ENCODE peak calls at places on chromosomes 4 and X, in ten cellular contexts. A is EL; S is PC-3; H is MV-4-11; U is T47D; O is Karpas-422; V is activated CD8-positive, alpha-beta memory T cell treated with anti-CD3 and anti-CD28 coated beads for 4 hours; E is T-cell; G is osteocyte; L is left lung. M is an unnamed sample.

GRCh38 chrX:102808336-102808735 is 87.8 kb downstream of the GPRASP3 start:
- DNase-seq in A (peak), S (peak), H (no peak), U (no peak), O (no peak), V (no peak), E (no peak), G (no peak), L (no peak), M (no peak)

GRCh38 chrX:13778916-13779315 is 38.0 kb downstream of the GPM6B start:
- DNase-seq in A (peak), S (peak), H (no peak), U (no peak), O (no peak), V (no peak), E (no peak), G (no peak), L (no peak), M (peak)

GRCh38 chrX:132592880-132593279 is 104.0 kb upstream of the MBNL3 start:
- DNase-seq in A (no peak), S (no peak), H (no peak), U (peak), O (peak), V (no peak), E (no peak), G (no peak), L (no peak), M (peak)

GRCh38 chr4:5220028-5220427 is 168.7 kb downstream of the STK32B start:
- DNase-seq in A (peak), S (peak), H (no peak), U (peak), O (peak), V (no peak), E (no peak), G (no peak), L (no peak), M (peak)

GRCh38 chr4:555566-556275 is 20.4 kb downstream of the TMEM271 start:
- DNase-seq in A (no peak), S (no peak), H (no peak), U (no peak), O (no peak), V (no peak), E (no peak), G (peak), L (no peak), M (no peak)

GRCh38 chr4:128249787-128250668 is 37.6 kb downstream of the PGRMC2 start:
- DNase-seq in A (no peak), S (peak), H (no peak), U (no peak), O (peak), V (no peak), E (no peak), G (no peak), L (no peak), M (peak)

GRCh38 chr4:169745291-169745690 is 12.5 kb downstream of the HPF1 start:
- DNase-seq in A (peak), S (peak), H (peak), U (no peak), O (no peak), V (no peak), E (no peak), G (no peak), L (no peak), M (no peak)

GRCh38 chrX:110188701-110189558 is 129.0 kb downstream of the AMMECR1 start:
- DNase-seq in A (no peak), S (no peak), H (peak), U (no peak), O (no peak), V (no peak), E (no peak), G (no peak), L (no peak), M (no peak)

GRCh38 chrX:135985974-135986312 is 708 bp downstream of the SLC9A6 start:
- DNase-seq in A (no peak), S (no peak), H (no peak), U (no peak), O (no peak), V (no peak), E (no peak), G (no peak), L (no peak), M (no peak)

GRCh38 chrX:70033348-70033747 is 16.4 kb downstream of the AWAT2 start:
- DNase-seq in A (peak), S (peak), H (peak), U (peak), O (peak), V (no peak), E (no peak), G (no peak), L (no peak), M (peak)

GRCh38 chrX:53476371-53476770 is 42.2 kb upstream of the HSD17B10 start:
- DNase-seq in A (peak), S (no peak), H (no peak), U (no peak), O (no peak), V (no peak), E (no peak), G (no peak), L (no peak), M (no peak)

GRCh38 chrX:136546369-136546768 is 14.4 kb downstream of the VGLL1 start:
- DNase-seq in A (no peak), S (no peak), H (peak), U (no peak), O (no peak), V (no peak), E (no peak), G (no peak), L (no peak), M (no peak)

GRCh38 chrX:39836802-39837420 is 260.8 kb downstream of the BCOR start:
- DNase-seq in A (no peak), S (no peak), H (peak), U (no peak), O (no peak), V (no peak), E (no peak), G (no peak), L (no peak), M (no peak)

GRCh38 chr4:41957634-41958033 is 22.4 kb downstream of the TMEM33 start:
- DNase-seq in A (peak), S (peak), H (peak), U (peak), O (peak), V (no peak), E (no peak), G (no peak), L (no peak), M (peak)

GRCh38 chr4:111991797-111992196 is 153.5 kb upstream of the FAM241A start:
- DNase-seq in A (peak), S (peak), H (peak), U (no peak), O (no peak), V (no peak), E (no peak), G (no peak), L (no peak), M (peak)

GRCh38 chr4:38190717-38191178 is 230.6 kb downstream of the PTTG2 start:
- DNase-seq in A (peak), S (peak), H (no peak), U (no peak), O (no peak), V (no peak), E (no peak), G (no peak), L (no peak), M (no peak)

GRCh38 chr4:8468746-8469535 is 28.4 kb downstream of the TRMT44 start:
- DNase-seq in A (peak), S (peak), H (peak), U (peak), O (peak), V (no peak), E (peak), G (no peak), L (peak), M (peak)

GRCh38 chr4:6962211-6963041 is 52.8 kb downstream of the TBC1D14 start:
- DNase-seq in A (no peak), S (no peak), H (no peak), U (no peak), O (no peak), V (no peak), E (no peak), G (peak), L (no peak), M (no peak)

GRCh38 chr4:85774000-85774399 is 299.1 kb downstream of the ARHGAP24 start:
- DNase-seq in A (no peak), S (no peak), H (no peak), U (no peak), O (no peak), V (no peak), E (no peak), G (no peak), L (no peak), M (no peak)

GRCh38 chr4:55183926-55184599 is 58.7 kb upstream of the KDR start:
- DNase-seq in A (peak), S (peak), H (no peak), U (no peak), O (no peak), V (no peak), E (no peak), G (no peak), L (no peak), M (no peak)

GRCh38 chrX:70089575-70090297 is 27.5 kb downstream of the OTUD6A start:
- DNase-seq in A (peak), S (peak), H (no peak), U (no peak), O (no peak), V (no peak), E (no peak), G (no peak), L (no peak), M (no peak)

GRCh38 chr4:83504544-83504943 is 19.6 kb upstream of the ABRAXAS1 start:
- DNase-seq in A (no peak), S (no peak), H (no peak), U (no peak), O (no peak), V (no peak), E (no peak), G (no peak), L (no peak), M (no peak)

GRCh38 chrX:132488819-132489255 is at the start of gene MBNL3:
- DNase-seq in A (peak), S (peak), H (peak), U (peak), O (peak), V (peak), E (peak), G (peak), L (peak), M (peak)

GRCh38 chr4:98745372-98745771 is 87.0 kb upstream of the TSPAN5 start:
- DNase-seq in A (peak), S (peak), H (peak), U (peak), O (peak), V (no peak), E (no peak), G (no peak), L (no peak), M (peak)

GRCh38 chr4:161121451-161121850 is 1042.3 kb downstream of the FSTL5 start:
- DNase-seq in A (no peak), S (no peak), H (peak), U (no peak), O (no peak), V (no peak), E (no peak), G (no peak), L (no peak), M (peak)

GRCh38 chr4:116015549-116015948 is 902.1 kb upstream of the NDST4 start:
- DNase-seq in A (no peak), S (no peak), H (peak), U (no peak), O (no peak), V (no peak), E (no peak), G (no peak), L (no peak), M (peak)

GRCh38 chr4:96685691-96686090 is 845.8 kb downstream of the PDHA2 start:
- DNase-seq in A (no peak), S (no peak), H (no peak), U (no peak), O (no peak), V (no peak), E (no peak), G (no peak), L (no peak), M (no peak)

GRCh38 chrX:13418126-13419091 is 98.6 kb upstream of the ATXN3L start:
- DNase-seq in A (peak), S (peak), H (no peak), U (no peak), O (no peak), V (no peak), E (no peak), G (no peak), L (no peak), M (no peak)

GRCh38 chr4:114263233-114263632 is 283.8 kb upstream of the ARSJ start:
- DNase-seq in A (peak), S (peak), H (no peak), U (no peak), O (no peak), V (no peak), E (no peak), G (no peak), L (no peak), M (no peak)

GRCh38 chr4:168739851-168740250 is 243.0 kb downstream of the PALLD start:
- DNase-seq in A (no peak), S (no peak), H (no peak), U (no peak), O (no peak), V (no peak), E (no peak), G (no peak), L (no peak), M (no peak)

GRCh38 chr4:185729300-185729912 is 82.6 kb downstream of the SORBS2 start:
- DNase-seq in A (no peak), S (no peak), H (peak), U (no peak), O (no peak), V (no peak), E (no peak), G (no peak), L (no peak), M (no peak)

GRCh38 chr4:10640535-10641159 is 43.9 kb downstream of the CLNK start:
- DNase-seq in A (no peak), S (no peak), H (peak), U (no peak), O (no peak), V (no peak), E (no peak), G (no peak), L (no peak), M (no peak)

GRCh38 chrX:20663287-20663686 is 396.6 kb upstream of the RPS6KA3 start:
- DNase-seq in A (no peak), S (no peak), H (no peak), U (no peak), O (no peak), V (no peak), E (no peak), G (no peak), L (no peak), M (no peak)

GRCh38 chr4:35124116-35124515 is 1120.2 kb downstream of the ARAP2 start:
- DNase-seq in A (peak), S (no peak), H (no peak), U (no peak), O (no peak), V (no peak), E (no peak), G (no peak), L (no peak), M (no peak)

GRCh38 chr4:166078956-166079355 is 205.9 kb downstream of the TLL1 start:
- DNase-seq in A (peak), S (peak), H (no peak), U (peak), O (no peak), V (no peak), E (no peak), G (no peak), L (no peak), M (peak)

GRCh38 chrX:56764153-56764974 is 35.3 kb downstream of the NBDY start:
- DNase-seq in A (peak), S (peak), H (no peak), U (peak), O (peak), V (peak), E (peak), G (peak), L (no peak), M (peak)

GRCh38 chr4:55765070-55765469 is 54.5 kb upstream of the EXOC1L start:
- DNase-seq in A (no peak), S (no peak), H (no peak), U (no peak), O (no peak), V (no peak), E (no peak), G (no peak), L (no peak), M (no peak)

GRCh38 chr4:110294165-110294564 is 95.8 kb upstream of the ELOVL6 start:
- DNase-seq in A (peak), S (peak), H (no peak), U (no peak), O (no peak), V (no peak), E (no peak), G (no peak), L (no peak), M (no peak)